ENCODE peak calls at places on chromosome 1, in eight cellular contexts. G, F, O, N, J, H, A and W are unnamed samples.

GRCh38 chr1:230407351-230407750 is 18.8 kb downstream of the PGBD5 start:
- DNase-seq in G (no peak), F (peak), O (no peak), N (no peak), J (no peak), H (no peak), A (peak), W (no peak)

GRCh38 chr1:212110617-212111016 is 75.1 kb downstream of the DTL start:
- DNase-seq in G (no peak), F (peak), O (no peak), N (no peak), J (no peak), H (no peak), A (no peak), W (no peak)

GRCh38 chr1:240522122-240522822 is 89.7 kb downstream of the GREM2 start:
- DNase-seq in G (no peak), F (no peak), O (no peak), N (peak), J (no peak), H (no peak), A (no peak), W (no peak)

GRCh38 chr1:109716570-109717090 is 4.6 kb downstream of the GSTM5 start:
- DNase-seq in G (no peak), F (no peak), O (no peak), N (no peak), J (no peak), H (no peak), A (no peak), W (no peak)

GRCh38 chr1:9376886-9377333 is 84.2 kb downstream of the SPSB1 start:
- DNase-seq in G (no peak), F (no peak), O (no peak), N (peak), J (no peak), H (no peak), A (no peak), W (no peak)

GRCh38 chr1:182032251-182032650 is 29.3 kb downstream of the ZNF648 start:
- DNase-seq in G (no peak), F (peak), O (peak), N (no peak), J (no peak), H (no peak), A (no peak), W (no peak)

GRCh38 chr1:234531181-234532132 is 52.5 kb upstream of the TARBP1 start:
- DNase-seq in G (peak), F (peak), O (peak), N (no peak), J (no peak), H (no peak), A (peak), W (no peak)

GRCh38 chr1:197671140-197671539 is 104.1 kb downstream of the DENND1B start:
- DNase-seq in G (no peak), F (peak), O (no peak), N (no peak), J (no peak), H (no peak), A (no peak), W (no peak)

GRCh38 chr1:115105836-115106235 is 16.5 kb upstream of the TSPAN2 start:
- DNase-seq in G (no peak), F (no peak), O (no peak), N (no peak), J (no peak), H (no peak), A (no peak), W (no peak)

GRCh38 chr1:8396083-8396911 is 78.4 kb downstream of the SLC45A1 start:
- DNase-seq in G (no peak), F (peak), O (peak), N (no peak), J (no peak), H (no peak), A (no peak), W (no peak)

GRCh38 chr1:201763439-201764140 is 65.4 kb upstream of the IPO9 start:
- DNase-seq in G (no peak), F (peak), O (peak), N (no peak), J (no peak), H (no peak), A (no peak), W (no peak)

GRCh38 chr1:29579821-29580425 is 343.6 kb downstream of the PTPRU start:
- DNase-seq in G (no peak), F (peak), O (no peak), N (no peak), J (no peak), H (peak), A (no peak), W (no peak)

GRCh38 chr1:206021796-206022365 is 1.8 kb downstream of the CTSE start:
- DNase-seq in G (no peak), F (peak), O (no peak), N (no peak), J (no peak), H (no peak), A (no peak), W (no peak)

GRCh38 chr1:204094262-204095247 is 21.6 kb downstream of the SOX13 start:
- DNase-seq in G (no peak), F (no peak), O (peak), N (no peak), J (no peak), H (no peak), A (no peak), W (no peak)

GRCh38 chr1:22376976-22377375 is 74.7 kb upstream of the ZBTB40 start:
- DNase-seq in G (no peak), F (peak), O (no peak), N (no peak), J (no peak), H (no peak), A (no peak), W (no peak)

GRCh38 chr1:28955930-28956552 is 41.7 kb downstream of the EPB41 start:
- DNase-seq in G (no peak), F (peak), O (peak), N (no peak), J (no peak), H (no peak), A (no peak), W (no peak)

GRCh38 chr1:12161662-12162458 is 4.9 kb upstream of the TNFRSF1B start:
- DNase-seq in G (peak), F (peak), O (no peak), N (peak), J (peak), H (peak), A (peak), W (peak)

GRCh38 chr1:171185064-171185463 is at the start of gene FMO2:
- DNase-seq in G (no peak), F (peak), O (no peak), N (no peak), J (no peak), H (no peak), A (no peak), W (no peak)

GRCh38 chr1:17136936-17137335 is 17.7 kb upstream of the PADI2 start:
- DNase-seq in G (peak), F (no peak), O (no peak), N (no peak), J (no peak), H (no peak), A (no peak), W (no peak)

GRCh38 chr1:209926045-209926444 is 12.0 kb upstream of the SYT14 start:
- DNase-seq in G (no peak), F (peak), O (no peak), N (no peak), J (no peak), H (no peak), A (no peak), W (no peak)

GRCh38 chr1:205849619-205850355 is at the start of gene PM20D1:
- DNase-seq in G (peak), F (peak), O (no peak), N (peak), J (peak), H (no peak), A (peak), W (no peak)

GRCh38 chr1:7117599-7118281 is 332.5 kb downstream of the CAMTA1 start:
- DNase-seq in G (peak), F (peak), O (peak), N (no peak), J (peak), H (peak), A (peak), W (no peak)

GRCh38 chr1:187460093-187460492 is 631.3 kb downstream of the PLA2G4A start:
- DNase-seq in G (no peak), F (no peak), O (no peak), N (no peak), J (no peak), H (no peak), A (no peak), W (no peak)

GRCh38 chr1:224434447-224435317 is at the start of gene WDR26:
- DNase-seq in G (peak), F (peak), O (peak), N (peak), J (peak), H (peak), A (peak), W (peak)

GRCh38 chr1:214492405-214493075 is 58.9 kb downstream of the PTPN14 start:
- DNase-seq in G (peak), F (peak), O (no peak), N (no peak), J (no peak), H (no peak), A (no peak), W (no peak)

GRCh38 chr1:221832151-221832550 is 90.3 kb upstream of the DUSP10 start:
- DNase-seq in G (no peak), F (no peak), O (no peak), N (no peak), J (no peak), H (no peak), A (no peak), W (no peak)

GRCh38 chr1:198107041-198107440 is 49.8 kb upstream of the NEK7 start:
- DNase-seq in G (peak), F (peak), O (no peak), N (no peak), J (no peak), H (no peak), A (no peak), W (no peak)

GRCh38 chr1:79040424-79041089 is 34.0 kb upstream of the ADGRL4 start:
- DNase-seq in G (no peak), F (peak), O (no peak), N (no peak), J (no peak), H (no peak), A (no peak), W (no peak)

GRCh38 chr1:46991083-46991923 is 32.2 kb upstream of the CYP4X1 start:
- DNase-seq in G (no peak), F (peak), O (peak), N (no peak), J (peak), H (peak), A (peak), W (no peak)

GRCh38 chr1:36446261-36446660 is 4.0 kb downstream of the OSCP1 start:
- DNase-seq in G (no peak), F (no peak), O (peak), N (no peak), J (peak), H (no peak), A (peak), W (no peak)

GRCh38 chr1:244436336-244437102 is 15.2 kb downstream of the ADSS2 start:
- DNase-seq in G (peak), F (peak), O (no peak), N (no peak), J (no peak), H (no peak), A (no peak), W (no peak)

GRCh38 chr1:110210604-110211502 is 739 bp downstream of the KCNC4 start:
- DNase-seq in G (no peak), F (peak), O (peak), N (peak), J (peak), H (no peak), A (peak), W (peak)

GRCh38 chr1:204316164-204316563 is 43.6 kb downstream of the PLEKHA6 start:
- DNase-seq in G (no peak), F (no peak), O (no peak), N (no peak), J (no peak), H (no peak), A (no peak), W (no peak)

GRCh38 chr1:61455400-61455799 is 269.5 kb downstream of the TM2D1 start:
- DNase-seq in G (no peak), F (no peak), O (no peak), N (no peak), J (no peak), H (no peak), A (no peak), W (no peak)

GRCh38 chr1:112359961-112360767 is 35.9 kb upstream of the CTTNBP2NL start:
- DNase-seq in G (peak), F (peak), O (peak), N (peak), J (no peak), H (no peak), A (peak), W (no peak)

GRCh38 chr1:170910273-170910672 is 25.1 kb upstream of the MROH9 start:
- DNase-seq in G (no peak), F (peak), O (no peak), N (no peak), J (no peak), H (no peak), A (no peak), W (no peak)

GRCh38 chr1:1630191-1630964 is 1.6 kb upstream of the MMP23B start:
- DNase-seq in G (peak), F (peak), O (peak), N (peak), J (peak), H (no peak), A (peak), W (peak)

GRCh38 chr1:39969048-39969447 is 14.1 kb downstream of the MFSD2A start:
- DNase-seq in G (no peak), F (peak), O (no peak), N (no peak), J (no peak), H (no peak), A (no peak), W (no peak)

GRCh38 chr1:166925791-166926483 is 49.4 kb downstream of the ILDR2 start:
- DNase-seq in G (no peak), F (peak), O (peak), N (no peak), J (no peak), H (no peak), A (no peak), W (no peak)

DNA sequence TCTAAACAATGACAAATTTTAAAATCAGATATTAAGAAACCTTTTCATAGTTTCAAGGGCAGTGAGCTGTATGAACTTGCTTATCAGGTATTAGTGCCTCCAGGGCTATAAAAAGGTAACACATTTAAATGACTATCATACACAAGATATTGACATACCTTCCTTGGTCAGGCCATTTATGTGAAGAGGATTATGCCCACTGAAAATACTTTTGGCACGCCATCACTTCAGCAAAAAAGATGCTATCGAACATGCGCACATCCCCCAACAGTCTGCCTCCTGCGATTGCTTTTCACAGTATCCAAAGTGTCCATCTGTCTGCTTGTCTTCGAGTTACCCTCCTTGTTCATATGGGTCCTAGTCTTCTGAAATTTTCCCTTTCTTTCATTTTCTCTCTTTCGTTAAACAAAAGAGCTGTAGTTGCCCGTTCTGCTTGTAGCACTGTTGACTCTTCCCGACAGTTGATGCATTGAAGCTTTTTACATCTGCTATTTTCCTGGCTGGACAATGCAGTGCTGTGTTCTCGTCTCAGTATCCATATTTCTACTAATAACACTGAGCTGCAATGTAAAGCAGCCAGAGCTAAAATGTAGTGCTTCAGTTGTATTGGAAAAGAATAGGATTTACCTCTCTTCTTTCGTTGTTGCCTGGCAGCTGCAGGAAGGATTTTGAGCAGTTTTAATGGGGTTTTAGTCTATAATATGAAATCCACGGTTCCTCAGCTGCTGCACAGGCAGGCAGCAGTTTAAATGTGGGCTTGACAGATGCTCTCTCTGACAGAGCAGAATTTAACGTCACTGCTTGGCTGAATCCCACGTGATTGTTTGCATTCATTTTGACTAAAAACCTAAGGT is at the start of gene B3GALT2:
- DNase-seq in G (no peak), F (peak), O (peak), N (peak), J (peak), H (no peak), A (no peak), W (no peak)
- H3K9ac ChIP-seq in G (no peak), F (peak), O (no peak), N (peak), J (peak), H (no peak), A (no peak), W (no peak)

GRCh38 chr1:65691962-65692361 is 100.7 kb upstream of the PDE4B start:
- DNase-seq in G (no peak), F (peak), O (no peak), N (no peak), J (peak), H (no peak), A (no peak), W (no peak)

GRCh38 chr1:65688848-65689247 is 103.8 kb upstream of the PDE4B start:
- DNase-seq in G (no peak), F (peak), O (no peak), N (no peak), J (peak), H (no peak), A (no peak), W (no peak)

GRCh38 chr1:65694126-65694525 is 98.6 kb upstream of the PDE4B start:
- DNase-seq in G (no peak), F (no peak), O (no peak), N (no peak), J (peak), H (no peak), A (no peak), W (no peak)

GRCh38 chr1:65688215-65688566 is 104.5 kb upstream of the PDE4B start:
- DNase-seq in G (no peak), F (no peak), O (no peak), N (no peak), J (no peak), H (no peak), A (no peak), W (no peak)

DNA sequence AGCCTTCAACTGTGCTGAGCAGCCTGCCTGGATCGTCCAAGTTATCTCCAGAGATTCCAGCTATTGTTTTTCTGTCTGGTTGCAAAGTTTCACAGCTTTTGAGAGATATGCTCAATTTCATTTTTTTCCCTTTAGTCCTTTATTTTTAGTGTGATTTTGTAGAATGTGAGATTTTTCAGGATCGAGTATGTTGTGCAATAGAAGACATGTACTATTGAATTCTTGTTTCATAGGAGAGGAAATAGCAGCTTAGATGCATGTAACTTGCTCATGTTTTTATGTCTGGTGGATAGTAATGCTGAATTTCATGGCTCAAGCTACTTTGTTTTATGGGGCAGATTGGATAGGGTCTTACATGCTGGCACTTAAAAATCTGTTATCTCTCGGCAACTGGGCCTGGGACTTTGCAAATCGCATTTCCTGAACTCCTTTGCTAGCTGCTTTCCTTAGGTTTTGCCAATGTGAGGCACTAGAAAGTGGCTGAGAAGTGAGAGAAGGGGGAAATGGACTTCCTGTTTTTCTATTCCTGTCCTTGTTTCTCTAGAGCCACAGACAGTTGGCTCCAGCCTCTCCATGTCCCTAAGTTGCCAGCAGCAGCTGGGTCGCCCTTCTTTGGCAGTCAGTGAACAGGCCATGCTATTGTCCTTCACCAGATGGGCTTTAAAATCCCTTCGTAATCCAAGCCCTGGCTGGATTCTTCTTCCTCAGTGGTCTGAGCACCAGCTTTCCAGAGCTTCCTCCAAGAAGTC is 101.4 kb upstream of the PDE4B start:
- DNase-seq in G (no peak), F (no peak), O (peak), N (no peak), J (peak), H (no peak), A (no peak), W (no peak)
- H3K9ac ChIP-seq in G (no peak), F (no peak), O (no peak), N (no peak), J (no peak), H (no peak), A (no peak), W (no peak)

GRCh38 chr1:93758842-93759515 is 77.3 kb upstream of the BCAR3 start:
- DNase-seq in G (peak), F (peak), O (no peak), N (no peak), J (no peak), H (no peak), A (no peak), W (peak)
- H3K9ac ChIP-seq in G (no peak), F (no peak), O (no peak), N (no peak), J (no peak), H (no peak), A (no peak), W (no peak)

GRCh38 chr1:30778979-30779293 is 21.4 kb upstream of the LAPTM5 start:
- DNase-seq in G (no peak), F (no peak), O (no peak), N (no peak), J (no peak), H (no peak), A (no peak), W (no peak)
- H3K9ac ChIP-seq in G (no peak), F (no peak), O (no peak), N (no peak), J (no peak), H (no peak), A (no peak), W (no peak)